ENCODE peak calls at places on chromosomes 7 and 10, in six cellular contexts. F, N, H, C, O and Z are unnamed samples.

GRCh38 chr7:41696323-41696916 is 6.5 kb downstream of the INHBA start:
- DNase-seq in F (peak), N (peak), H (peak), C (no peak), O (peak), Z (peak)

GRCh38 chr10:32314588-32314987 is 32.4 kb downstream of the EPC1 start:
- DNase-seq in F (no peak), N (no peak), H (no peak), C (no peak), O (no peak), Z (no peak)

GRCh38 chr7:111137296-111138195 is 46.6 kb downstream of the LRRN3 start:
- DNase-seq in F (peak), N (no peak), H (no peak), C (peak), O (no peak), Z (peak)

GRCh38 chr10:113091921-113092320 is 141.9 kb downstream of the TCF7L2 start:
- DNase-seq in F (no peak), N (no peak), H (no peak), C (no peak), O (no peak), Z (no peak)

GRCh38 chr10:26739087-26739631 is 41.7 kb downstream of the PDSS1 start:
- DNase-seq in F (no peak), N (no peak), H (no peak), C (no peak), O (no peak), Z (no peak)

GRCh38 chr10:103843854-103844567 is 11.4 kb downstream of the SH3PXD2A start:
- DNase-seq in F (no peak), N (no peak), H (no peak), C (no peak), O (no peak), Z (no peak)

GRCh38 chr7:27165089-27165654 is at the start of gene HOXA9:
- DNase-seq in F (peak), N (peak), H (peak), C (no peak), O (no peak), Z (peak)

GRCh38 chr7:21617916-21618390 is 75.1 kb downstream of the DNAH11 start:
- DNase-seq in F (peak), N (peak), H (peak), C (no peak), O (no peak), Z (peak)

GRCh38 chr10:123619067-123619855 is 46.9 kb upstream of the GPR26 start:
- DNase-seq in F (no peak), N (no peak), H (no peak), C (no peak), O (no peak), Z (no peak)